ENCODE peak calls at places on chromosome 21, in ten cellular contexts. Q is IMR-90, A is fibroblast of lung, U is Panc1, B is K562, L is astrocyte, Y is gastrocnemius medialis, E is lung, I is OCI-LY7, R is GM23338. X is an unnamed sample.

GRCh38 chr21:31203371-31204054 is 140.5 kb downstream of the TIAM1 start:
- DNase-seq in A (peak; percentile 59), R (no peak), E (no peak), L (peak; percentile 45), Q (peak; percentile 40), B (no peak), Y (no peak), I (no peak), U (no peak), X (no peak)

GRCh38 chr21:34987673-34988072 is 61.4 kb downstream of the RUNX1 start:
- DNase-seq in L (no peak), Q (no peak), R (no peak), E (no peak), I (no peak), B (no peak), U (no peak), A (no peak), Y (no peak), X (no peak)

GRCh38 chr21:41868062-41868710 is 11.0 kb downstream of the PRDM15 start:
- DNase-seq in Y (no peak), A (no peak), I (peak; percentile 96), E (no peak), B (no peak), U (no peak), R (no peak), Q (peak; percentile 12), L (peak; percentile 9), X (no peak)

GRCh38 chr21:14306143-14306907 is 76.6 kb downstream of the HSPA13 start:
- DNase-seq in A (no peak), Q (peak; percentile 3), B (no peak), E (no peak), Y (no peak), I (peak; percentile 7), R (no peak), U (no peak), L (no peak), X (no peak)

GRCh38 chr21:20882462-20883415 is 115.5 kb upstream of the NCAM2 start:
- DNase-seq in A (peak; percentile 2), Q (peak; percentile 0), L (no peak), I (peak; percentile 8), Y (no peak), E (no peak), U (peak; percentile 8), R (peak; percentile 86), B (peak; percentile 23), X (peak; percentile 47)

GRCh38 chr21:17858764-17859163 is 39.6 kb upstream of the C21orf91 start:
- DNase-seq in Y (no peak), B (no peak), I (no peak), Q (no peak), U (no peak), E (no peak), L (no peak), R (no peak), A (no peak), X (no peak)

GRCh38 chr21:42229676-42230075 is 10.7 kb downstream of the ABCG1 start:
- DNase-seq in A (no peak), L (no peak), E (no peak), U (no peak), B (no peak), R (no peak), Y (no peak), Q (no peak), I (no peak), X (no peak)

GRCh38 chr21:42233067-42233981 is 14.4 kb downstream of the ABCG1 start:
- DNase-seq in E (peak; percentile 69), I (peak; percentile 97), Y (peak; percentile 99), Q (peak; percentile 20), R (peak; percentile 49), L (no peak), B (peak; percentile 55), U (no peak), A (no peak), X (peak; percentile 62)

GRCh38 chr21:35503646-35504045 is 454.5 kb upstream of the RUNX1 start:
- DNase-seq in E (no peak), R (no peak), L (peak; percentile 47), U (no peak), I (no peak), Y (no peak), A (peak; percentile 56), B (no peak), Q (peak; percentile 6), X (no peak)

GRCh38 chr21:34967509-34968289 is 81.4 kb downstream of the RUNX1 start:
- DNase-seq in E (no peak), Q (peak; percentile 35), B (peak; percentile 37), R (no peak), I (no peak), U (no peak), A (no peak), L (no peak), Y (no peak), X (no peak)

GRCh38 chr21:38823737-38824123 is 18.0 kb downstream of the ETS2 start:
- DNase-seq in R (no peak), B (no peak), U (no peak), I (no peak), L (no peak), Q (no peak), E (no peak), Y (no peak), A (no peak), X (no peak)

GRCh38 chr21:38825901-38826300 is 20.2 kb downstream of the ETS2 start:
- DNase-seq in E (no peak), L (no peak), B (no peak), R (no peak), U (no peak), Q (no peak), I (no peak), Y (no peak), A (no peak), X (no peak)

GRCh38 chr21:38822754-38823374 is 17.1 kb downstream of the ETS2 start:
- DNase-seq in I (no peak), R (no peak), L (no peak), Y (no peak), U (no peak), Q (no peak), A (no peak), B (no peak), E (no peak), X (no peak)

GRCh38 chr21:38825269-38825668 is 19.5 kb downstream of the ETS2 start:
- DNase-seq in U (no peak), I (no peak), Y (no peak), A (no peak), Q (no peak), L (no peak), B (no peak), R (no peak), E (no peak), X (no peak)

DNA sequence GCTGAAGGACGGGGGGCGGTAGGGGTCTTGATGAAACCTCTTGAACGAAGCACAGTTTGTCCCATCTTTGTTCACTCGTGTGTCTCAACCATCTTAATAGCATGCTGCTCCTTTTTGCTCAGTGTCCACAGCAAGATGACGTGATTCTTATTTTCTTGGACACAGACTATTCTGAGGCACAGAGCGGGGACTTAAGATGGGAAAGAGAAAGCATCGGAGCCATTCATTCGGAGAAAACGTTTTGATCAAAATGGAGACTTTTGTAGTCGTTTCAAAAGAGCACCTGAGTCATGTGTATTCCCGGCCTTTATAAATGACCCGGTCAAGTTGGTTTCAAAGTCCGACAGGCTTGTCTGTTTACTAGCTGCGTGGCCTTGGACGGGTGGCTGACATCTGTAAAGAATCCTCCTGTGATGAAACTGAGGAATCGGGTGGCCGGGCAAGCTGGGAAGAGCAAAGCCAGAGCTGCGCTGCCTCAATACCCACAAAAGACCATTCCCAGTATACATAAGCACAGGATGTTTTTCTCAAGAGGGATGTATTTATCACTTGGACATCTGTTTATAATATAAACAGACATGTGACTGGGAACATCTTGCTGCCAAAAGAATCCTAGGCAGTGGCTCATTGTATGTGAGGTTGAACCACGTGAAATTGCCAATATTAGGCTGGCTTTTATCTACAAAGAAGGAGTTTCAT is 18.5 kb downstream of the ETS2 start:
- DNase-seq in R (no peak), E (no peak), Q (peak; percentile 90), I (no peak), B (no peak), U (no peak), Y (peak; percentile 49), A (peak; percentile 56), L (peak; percentile 53), X (no peak)
- H3K36me3 ChIP-seq in R (peaks cover 45% of the 10 kb centered on the region), E (peaks cover 37% of the 10 kb centered on the region), Q (peaks cover 40% of the 10 kb centered on the region), I (peaks cover 61% of the 10 kb centered on the region), B (peaks cover 52% of the 10 kb centered on the region), U (peaks cover 17% of the 10 kb centered on the region), Y (peaks cover 11% of the 10 kb centered on the region), A (peaks cover 24% of the 10 kb centered on the region), L (peaks cover 51% of the 10 kb centered on the region), X (peaks cover 57% of the 10 kb centered on the region)

GRCh38 chr21:44718571-44718970 is 7.2 kb upstream of the TSPEAR start:
- DNase-seq in L (no peak), E (no peak), R (peak; percentile 73), A (no peak), Y (no peak), B (no peak), I (peak; percentile 7), Q (no peak), U (no peak), X (no peak)
- TF ChIP-seq CTCF in L (no peak), E (no peak), R (peak; percentile 74), A (no peak), Y (no peak), B (peak; percentile 66), I (peak; percentile 42), Q (no peak), U (no peak), X (no peak)

DNA sequence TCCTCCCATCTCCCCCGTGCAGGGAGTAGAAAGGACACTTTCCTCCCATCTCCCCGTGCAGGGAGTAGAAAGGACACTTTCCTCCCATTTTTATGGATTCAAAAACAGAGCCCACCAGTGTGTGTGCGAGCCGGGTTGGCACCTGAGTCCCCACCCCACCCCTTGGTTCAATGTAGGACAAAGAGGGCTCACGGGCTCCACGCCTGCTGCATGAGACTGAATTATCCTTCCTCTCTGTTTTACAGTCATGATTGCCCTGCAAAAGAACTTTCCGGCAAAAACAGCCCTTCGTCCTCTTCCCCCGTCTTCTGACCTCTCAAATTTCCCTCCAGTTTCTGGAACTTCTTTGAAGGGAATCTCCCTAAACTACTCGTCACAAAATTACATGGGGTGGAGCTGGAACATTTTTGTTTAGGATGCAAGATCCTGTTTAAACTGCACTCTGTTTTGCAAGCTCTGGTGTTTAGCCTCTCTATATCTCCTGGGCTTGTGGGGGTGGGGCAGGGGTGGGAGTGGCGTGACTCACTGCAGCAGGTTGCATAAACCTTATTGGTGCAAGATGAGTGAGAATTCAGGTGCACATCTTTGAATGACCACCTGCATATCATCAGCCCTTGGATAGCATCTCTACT is 99.8 kb downstream of the PSMG1 start:
- DNase-seq in Q (no peak), I (no peak), R (no peak), E (peak; percentile 64), U (no peak), B (no peak), L (no peak), Y (no peak), A (no peak), X (peak; percentile 41)
- H3K4me1 ChIP-seq in Q (peaks cover 2% of the 10 kb centered on the region), I (peaks cover 4% of the 10 kb centered on the region), R (peaks cover 4% of the 10 kb centered on the region), E (peaks cover 7% of the 10 kb centered on the region), U (no peaks in the 10 kb centered on the region), B (no peaks in the 10 kb centered on the region), L (peaks cover 10% of the 10 kb centered on the region), Y (peaks cover 20% of the 10 kb centered on the region), A (peaks cover 3% of the 10 kb centered on the region), X (peaks cover 17% of the 10 kb centered on the region)

DNA sequence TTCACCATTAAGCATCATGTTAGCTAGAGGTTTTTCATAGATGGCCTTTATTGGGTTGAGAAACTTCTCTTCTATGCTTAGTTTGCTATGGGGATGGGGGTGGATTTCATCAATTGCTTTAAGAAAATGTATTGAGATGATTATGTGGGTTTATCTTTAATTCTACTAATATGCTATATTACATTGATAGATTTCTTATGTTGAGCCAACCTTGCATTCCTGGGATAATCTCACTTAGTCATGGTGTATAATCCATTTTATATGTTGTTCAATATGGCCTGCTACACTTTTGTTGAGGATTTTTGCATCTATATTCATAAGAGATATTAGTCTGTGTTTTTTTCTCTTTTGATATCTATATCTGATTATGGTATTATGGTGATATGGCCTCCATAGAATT is 70.7 kb downstream of the MAP3K7CL start:
- DNase-seq in Y (no peak), I (no peak), L (no peak), U (no peak), Q (no peak), E (no peak), A (no peak), B (no peak), R (no peak), X (no peak)
- H3K36me3 ChIP-seq in Y (no peaks in the 10 kb centered on the region), I (no peaks in the 10 kb centered on the region), L (no peaks in the 10 kb centered on the region), U (no peaks in the 10 kb centered on the region), Q (no peaks in the 10 kb centered on the region), E (no peaks in the 10 kb centered on the region), A (no peaks in the 10 kb centered on the region), B (no peaks in the 10 kb centered on the region), R (peaks cover 4% of the 10 kb centered on the region), X (no peaks in the 10 kb centered on the region)